ENCODE peak calls at places on chromosomes 16 and 17, in four cellular contexts. T is HL-60, F is K562, D is GM12878. W is an unnamed sample.

GRCh38 chr17:69326302-69327059 is 452 bp downstream of the ABCA5 start:
- DNase-seq in T (no peak), F (peak; percentile 1), D (no peak), W (no peak)

GRCh38 chr17:44083250-44083849 is 12.8 kb downstream of the G6PC3 start:
- DNase-seq in T (peak; percentile 21), F (peak; percentile 61), D (no peak), W (no peak)

GRCh38 chr17:7932949-7933348 is 943 bp downstream of the CNTROB start:
- DNase-seq in T (peak; percentile 29), F (peak; percentile 83), D (no peak), W (no peak)

GRCh38 chr16:58661199-58661830 is 23.3 kb downstream of the SLC38A7 start:
- DNase-seq in T (peak; percentile 75), F (peak; percentile 84), D (no peak), W (peak; percentile 49)

GRCh38 chr16:84406006-84406963 is 37.9 kb downstream of the ATP2C2 start:
- DNase-seq in T (no peak), F (no peak), D (no peak), W (no peak)

GRCh38 chr17:3804503-3804931 is 3.5 kb upstream of the ITGAE start:
- DNase-seq in T (no peak), F (no peak), D (peak; percentile 63), W (no peak)

GRCh38 chr16:2230376-2230775 is 5.9 kb upstream of the DNASE1L2 start:
- DNase-seq in T (no peak), F (no peak), D (no peak), W (no peak)

GRCh38 chr16:15786501-15786900 is 70.3 kb downstream of the MYH11 start:
- DNase-seq in T (no peak), F (no peak), D (no peak), W (no peak)

GRCh38 chr17:72185571-72185970 is 64.8 kb downstream of the SOX9 start:
- DNase-seq in T (no peak), F (no peak), D (no peak), W (no peak)

GRCh38 chr17:46979023-46979870 is at the start of gene RPRML:
- DNase-seq in T (no peak), F (peak; percentile 39), D (no peak), W (peak; percentile 49)

GRCh38 chr17:78379134-78379497 is 667 bp downstream of the PGS1 start:
- DNase-seq in T (no peak), F (no peak), D (no peak), W (no peak)

GRCh38 chr16:74865922-74866598 is 91.4 kb upstream of the FA2H start:
- DNase-seq in T (no peak), F (no peak), D (no peak), W (no peak)
- TF ChIP-seq SPI1 in T (no peak), F (no peak), D (no peak), W (no peak)

GRCh38 chr16:86221085-86221484 is 289.2 kb upstream of the FOXF1 start:
- DNase-seq in T (no peak), F (no peak), D (no peak), W (no peak)

GRCh38 chr16:86224126-86224525 is 286.2 kb upstream of the FOXF1 start:
- DNase-seq in T (no peak), F (no peak), D (no peak), W (no peak)

GRCh38 chr16:86222541-86222940 is 287.8 kb upstream of the FOXF1 start:
- DNase-seq in T (no peak), F (no peak), D (no peak), W (no peak)

GRCh38 chr16:86224629-86225028 is 285.7 kb upstream of the FOXF1 start:
- DNase-seq in T (no peak), F (no peak), D (no peak), W (no peak)

GRCh38 chr16:86222965-86223551 is 287.3 kb upstream of the FOXF1 start:
- DNase-seq in T (no peak), F (no peak), D (no peak), W (no peak)
- TF ChIP-seq POLR2AphosphoS5 in T (no peak), F (no peak), D (no peak), W (no peak)

GRCh38 chr17:19012171-19013080 is 7.9 kb upstream of the FAM83G start:
- DNase-seq in T (no peak), F (no peak), D (no peak), W (no peak)

GRCh38 chr17:19013226-19013625 is 8.7 kb upstream of the FAM83G start:
- DNase-seq in T (no peak), F (no peak), D (no peak), W (no peak)

GRCh38 chr17:19009970-19010369 is 5.4 kb upstream of the FAM83G start:
- DNase-seq in T (no peak), F (no peak), D (no peak), W (no peak)

GRCh38 chr17:19011581-19011980 is 7.0 kb upstream of the FAM83G start:
- DNase-seq in T (no peak), F (no peak), D (no peak), W (no peak)

GRCh38 chr17:19010729-19011505 is 6.4 kb upstream of the FAM83G start:
- DNase-seq in T (no peak), F (no peak), D (no peak), W (no peak)
- TF ChIP-seq SPI1 in T (no peak), F (no peak), D (no peak), W (no peak)

GRCh38 chr17:77085916-77086432 is 54.8 kb upstream of the SEC14L1 start:
- DNase-seq in T (no peak), F (no peak), D (no peak), W (no peak)

GRCh38 chr17:77089118-77089477 is 51.7 kb upstream of the SEC14L1 start:
- DNase-seq in T (no peak), F (no peak), D (no peak), W (no peak)

GRCh38 chr17:77087650-77088454 is 52.9 kb upstream of the SEC14L1 start:
- DNase-seq in T (no peak), F (no peak), D (no peak), W (no peak)

GRCh38 chr17:77088455-77089117 is 52.2 kb upstream of the SEC14L1 start:
- DNase-seq in T (peak; percentile 95), F (peak; percentile 98), D (peak; percentile 87), W (peak; percentile 79)

DNA sequence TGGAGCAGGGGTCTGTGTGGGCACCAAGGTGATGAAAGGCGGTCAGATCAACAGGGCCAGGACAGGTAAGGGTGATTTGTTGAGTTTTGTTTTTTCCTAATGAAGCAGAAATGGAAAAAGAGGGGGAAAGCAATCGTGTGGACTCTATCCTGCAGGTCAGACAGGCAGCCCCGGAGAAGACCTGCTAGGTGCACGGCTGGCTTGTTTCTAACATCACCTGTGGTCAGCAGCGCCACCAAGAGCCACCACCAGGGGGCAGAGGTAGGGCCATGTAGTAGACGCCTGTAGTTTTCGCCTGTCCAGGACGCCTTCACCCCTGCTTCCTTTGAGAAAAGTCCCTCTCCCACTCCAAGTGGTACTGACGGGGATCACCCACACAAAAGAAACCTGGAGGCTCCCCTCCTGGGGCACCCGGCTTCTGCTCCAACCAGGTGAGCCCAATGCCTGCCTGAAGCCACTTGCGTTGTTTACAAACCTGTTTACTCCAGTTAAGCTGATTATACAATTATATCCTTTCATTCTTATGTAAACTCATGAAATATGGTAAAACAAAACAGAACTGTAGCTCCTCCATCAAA is 54.2 kb upstream of the SEC14L1 start:
- DNase-seq in T (peak; percentile 85), F (peak; percentile 91), D (no peak), W (peak; percentile 58)
- TF ChIP-seq POLR2AphosphoS5 in T (no peak), F (no peak), D (no peak), W (no peak)

DNA sequence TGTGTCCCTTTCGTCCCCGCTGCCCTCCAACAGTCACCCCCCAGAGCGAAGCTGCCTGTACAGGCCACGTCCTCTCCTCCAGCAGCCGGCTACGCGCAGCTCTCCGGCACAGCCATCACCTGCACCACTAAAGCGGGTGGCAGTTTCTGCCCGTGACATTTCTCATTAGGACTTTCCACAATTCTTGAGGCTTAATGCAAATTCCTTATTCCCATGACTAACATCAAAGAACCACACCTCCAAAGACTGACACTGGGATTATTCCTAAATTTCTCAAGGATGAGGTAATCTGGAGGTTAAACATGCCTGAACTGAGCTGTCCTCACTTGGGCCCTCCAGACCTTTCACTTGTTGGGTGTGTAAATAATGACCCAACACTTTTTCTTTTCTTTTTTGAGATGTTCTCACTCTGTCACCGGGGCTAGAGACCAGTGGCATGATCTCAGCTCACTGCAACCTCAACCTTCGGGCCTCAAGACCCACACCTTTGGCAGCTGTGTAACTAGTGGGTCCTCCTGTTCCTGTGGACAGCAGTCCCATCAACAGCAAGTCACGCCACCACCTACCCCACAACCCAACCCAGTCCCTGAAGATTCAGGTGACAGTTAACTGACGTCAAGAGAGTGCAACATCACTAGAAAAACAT is 11.7 kb downstream of the ANKRD11 start:
- DNase-seq in T (no peak), F (no peak), D (no peak), W (no peak)
- TF ChIP-seq SPI1 in T (no peak), F (no peak), D (no peak), W (no peak)

GRCh38 chr16:57423152-57423551 is 18.6 kb downstream of the CCL17 start:
- DNase-seq in T (no peak), F (no peak), D (no peak), W (no peak)

GRCh38 chr16:57427307-57427706 is 19.9 kb downstream of the CIAPIN1 start:
- DNase-seq in T (no peak), F (no peak), D (no peak), W (no peak)

GRCh38 chr16:57422026-57422944 is 17.7 kb downstream of the CCL17 start:
- DNase-seq in T (peak; percentile 46), F (peak; percentile 76), D (no peak), W (no peak)

GRCh38 chr16:57426356-57426755 is 20.8 kb downstream of the CIAPIN1 start:
- DNase-seq in T (no peak), F (no peak), D (no peak), W (no peak)

DNA sequence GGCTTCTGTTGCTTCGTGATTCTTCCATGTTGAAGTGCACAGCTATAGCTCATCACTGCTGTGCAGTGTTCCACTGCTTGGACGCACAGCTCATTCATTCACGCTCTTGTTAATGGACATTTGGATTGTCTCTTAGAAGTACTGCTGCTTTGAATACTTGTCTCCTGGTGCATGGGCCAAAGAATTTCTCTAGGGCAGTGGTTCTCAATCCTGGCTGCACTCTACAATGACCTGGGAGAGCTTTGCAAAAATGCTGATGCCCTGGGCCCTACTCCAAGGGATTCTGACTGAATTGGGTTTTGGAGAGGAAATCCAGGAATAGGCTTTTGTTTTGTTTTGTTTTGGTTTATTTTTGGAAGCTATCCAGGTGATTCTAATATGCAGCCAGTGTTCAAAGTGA is 20.0 kb downstream of the CCL17 start:
- DNase-seq in T (no peak), F (no peak), D (no peak), W (no peak)
- TF ChIP-seq POLR2AphosphoS5 in T (no peak), F (no peak), D (no peak), W (no peak)

W was measured in GM12891.